ENCODE peak calls at places on chromosomes 5 and 9, in seven cellular contexts. One of them, this sample, is unnamed.

GRCh38 chr9:70000481-70000880 is 43.2 kb upstream of the MAMDC2 start:
- DNase-seq in activated B cell treated with CpG ODN at 0.5 μM for 24 hours: no peak
- DNase-seq in SW 1271: no peak
- DNase-seq in esophagus squamous epithelium: no peak
- DNase-seq in KG1: no peak
- DNase-seq in epithelial cell of esophagus: no peak
- DNase-seq in GM06990: no peak
- DNase-seq in this sample: no peak

GRCh38 chr5:139335811-139336210 is 5.8 kb upstream of the PAIP2 start:
- DNase-seq in activated B cell treated with CpG ODN at 0.5 μM for 24 hours: no peak
- DNase-seq in SW 1271: no peak
- DNase-seq in esophagus squamous epithelium: no peak
- DNase-seq in KG1: no peak
- DNase-seq in epithelial cell of esophagus: no peak
- DNase-seq in GM06990: no peak
- DNase-seq in this sample: no peak

GRCh38 chr9:112665347-112665746 is 52.6 kb downstream of the INIP start:
- DNase-seq in activated B cell treated with CpG ODN at 0.5 μM for 24 hours: no peak
- DNase-seq in SW 1271: no peak
- DNase-seq in esophagus squamous epithelium: no peak
- DNase-seq in KG1: no peak
- DNase-seq in epithelial cell of esophagus: peak
- DNase-seq in GM06990: no peak
- DNase-seq in this sample: no peak

GRCh38 chr5:140925806-140926205 is 293 bp upstream of the PCDHAC1 start:
- DNase-seq in activated B cell treated with CpG ODN at 0.5 μM for 24 hours: no peak
- DNase-seq in SW 1271: peak
- DNase-seq in esophagus squamous epithelium: no peak
- DNase-seq in KG1: no peak
- DNase-seq in epithelial cell of esophagus: no peak
- DNase-seq in GM06990: no peak
- DNase-seq in this sample: no peak

GRCh38 chr9:19946446-19947109 is 157.7 kb upstream of the SLC24A2 start:
- DNase-seq in activated B cell treated with CpG ODN at 0.5 μM for 24 hours: no peak
- DNase-seq in SW 1271: no peak
- DNase-seq in esophagus squamous epithelium: no peak
- DNase-seq in KG1: no peak
- DNase-seq in epithelial cell of esophagus: peak
- DNase-seq in GM06990: no peak
- DNase-seq in this sample: no peak

GRCh38 chr5:62395210-62395950 is 8.3 kb downstream of the DIMT1 start:
- DNase-seq in activated B cell treated with CpG ODN at 0.5 μM for 24 hours: no peak
- DNase-seq in SW 1271: no peak
- DNase-seq in esophagus squamous epithelium: no peak
- DNase-seq in KG1: no peak
- DNase-seq in epithelial cell of esophagus: peak
- DNase-seq in GM06990: no peak
- DNase-seq in this sample: no peak

GRCh38 chr9:112378441-112379176 is 1.3 kb upstream of the HSDL2 start:
- DNase-seq in activated B cell treated with CpG ODN at 0.5 μM for 24 hours: peak
- DNase-seq in SW 1271: peak
- DNase-seq in esophagus squamous epithelium: no peak
- DNase-seq in KG1: no peak
- DNase-seq in epithelial cell of esophagus: peak
- DNase-seq in GM06990: peak
- DNase-seq in this sample: peak

GRCh38 chr5:145554399-145554798 is 280.7 kb downstream of the PRELID2 start:
- DNase-seq in activated B cell treated with CpG ODN at 0.5 μM for 24 hours: no peak
- DNase-seq in SW 1271: no peak
- DNase-seq in esophagus squamous epithelium: no peak
- DNase-seq in KG1: no peak
- DNase-seq in epithelial cell of esophagus: peak
- DNase-seq in GM06990: no peak
- DNase-seq in this sample: no peak

GRCh38 chr9:21668504-21668903 is 133.9 kb upstream of the MTAP start:
- DNase-seq in activated B cell treated with CpG ODN at 0.5 μM for 24 hours: no peak
- DNase-seq in SW 1271: no peak
- DNase-seq in esophagus squamous epithelium: no peak
- DNase-seq in KG1: no peak
- DNase-seq in epithelial cell of esophagus: no peak
- DNase-seq in GM06990: no peak
- DNase-seq in this sample: no peak

GRCh38 chr9:126334626-126335621 is 8.3 kb downstream of the MVB12B start:
- DNase-seq in activated B cell treated with CpG ODN at 0.5 μM for 24 hours: no peak
- DNase-seq in SW 1271: no peak
- DNase-seq in esophagus squamous epithelium: no peak
- DNase-seq in KG1: no peak
- DNase-seq in epithelial cell of esophagus: no peak
- DNase-seq in GM06990: no peak
- DNase-seq in this sample: no peak

GRCh38 chr5:86866036-86866435 is 248.3 kb downstream of the COX7C start:
- DNase-seq in activated B cell treated with CpG ODN at 0.5 μM for 24 hours: no peak
- DNase-seq in SW 1271: no peak
- DNase-seq in esophagus squamous epithelium: no peak
- DNase-seq in KG1: no peak
- DNase-seq in epithelial cell of esophagus: no peak
- DNase-seq in GM06990: no peak
- DNase-seq in this sample: no peak

GRCh38 chr9:137053944-137054931 is at the start of gene ENTPD2:
- DNase-seq in activated B cell treated with CpG ODN at 0.5 μM for 24 hours: peak
- DNase-seq in SW 1271: no peak
- DNase-seq in esophagus squamous epithelium: no peak
- DNase-seq in KG1: no peak
- DNase-seq in epithelial cell of esophagus: peak
- DNase-seq in GM06990: no peak
- DNase-seq in this sample: no peak

GRCh38 chr9:134171316-134172197 is 7.2 kb upstream of the RNU6ATAC start:
- DNase-seq in activated B cell treated with CpG ODN at 0.5 μM for 24 hours: no peak
- DNase-seq in SW 1271: no peak
- DNase-seq in esophagus squamous epithelium: no peak
- DNase-seq in KG1: no peak
- DNase-seq in epithelial cell of esophagus: no peak
- DNase-seq in GM06990: no peak
- DNase-seq in this sample: no peak

GRCh38 chr5:88377705-88378656 is 109.3 kb upstream of the TMEM161B start:
- DNase-seq in activated B cell treated with CpG ODN at 0.5 μM for 24 hours: no peak
- DNase-seq in SW 1271: no peak
- DNase-seq in esophagus squamous epithelium: no peak
- DNase-seq in KG1: peak
- DNase-seq in epithelial cell of esophagus: no peak
- DNase-seq in GM06990: no peak
- DNase-seq in this sample: no peak

GRCh38 chr5:10700516-10700915 is 60.5 kb downstream of the DAP start:
- DNase-seq in activated B cell treated with CpG ODN at 0.5 μM for 24 hours: no peak
- DNase-seq in SW 1271: no peak
- DNase-seq in esophagus squamous epithelium: no peak
- DNase-seq in KG1: no peak
- DNase-seq in epithelial cell of esophagus: no peak
- DNase-seq in GM06990: no peak
- DNase-seq in this sample: no peak

GRCh38 chr5:61767231-61768080 is 435.4 kb downstream of the ZSWIM6 start:
- DNase-seq in activated B cell treated with CpG ODN at 0.5 μM for 24 hours: no peak
- DNase-seq in SW 1271: no peak
- DNase-seq in esophagus squamous epithelium: no peak
- DNase-seq in KG1: no peak
- DNase-seq in epithelial cell of esophagus: no peak
- DNase-seq in GM06990: no peak
- DNase-seq in this sample: no peak

GRCh38 chr5:173707392-173707791 is 90.9 kb upstream of the BOD1 start:
- DNase-seq in activated B cell treated with CpG ODN at 0.5 μM for 24 hours: peak
- DNase-seq in SW 1271: no peak
- DNase-seq in esophagus squamous epithelium: no peak
- DNase-seq in KG1: no peak
- DNase-seq in epithelial cell of esophagus: peak
- DNase-seq in GM06990: no peak
- DNase-seq in this sample: peak

GRCh38 chr5:174459832-174460448 is 264.4 kb upstream of the MSX2 start:
- DNase-seq in activated B cell treated with CpG ODN at 0.5 μM for 24 hours: no peak
- DNase-seq in SW 1271: no peak
- DNase-seq in esophagus squamous epithelium: no peak
- DNase-seq in KG1: no peak
- DNase-seq in epithelial cell of esophagus: peak
- DNase-seq in GM06990: no peak
- DNase-seq in this sample: no peak

GRCh38 chr9:124254261-124254682 is 3.5 kb upstream of the NEK6 start:
- DNase-seq in activated B cell treated with CpG ODN at 0.5 μM for 24 hours: no peak
- DNase-seq in SW 1271: no peak
- DNase-seq in esophagus squamous epithelium: no peak
- DNase-seq in KG1: no peak
- DNase-seq in epithelial cell of esophagus: no peak
- DNase-seq in GM06990: peak
- DNase-seq in this sample: no peak

GRCh38 chr5:36177715-36178556 is 26.0 kb downstream of the SKP2 start:
- DNase-seq in activated B cell treated with CpG ODN at 0.5 μM for 24 hours: no peak
- DNase-seq in SW 1271: peak
- DNase-seq in esophagus squamous epithelium: no peak
- DNase-seq in KG1: no peak
- DNase-seq in epithelial cell of esophagus: peak
- DNase-seq in GM06990: no peak
- DNase-seq in this sample: no peak

GRCh38 chr5:57383093-57383861 is 99.3 kb downstream of the ACTBL2 start:
- DNase-seq in activated B cell treated with CpG ODN at 0.5 μM for 24 hours: no peak
- DNase-seq in SW 1271: peak
- DNase-seq in esophagus squamous epithelium: no peak
- DNase-seq in KG1: no peak
- DNase-seq in epithelial cell of esophagus: peak
- DNase-seq in GM06990: no peak
- DNase-seq in this sample: no peak

GRCh38 chr5:107248065-107248695 is 422.6 kb downstream of the EFNA5 start:
- DNase-seq in activated B cell treated with CpG ODN at 0.5 μM for 24 hours: no peak
- DNase-seq in SW 1271: peak
- DNase-seq in esophagus squamous epithelium: no peak
- DNase-seq in KG1: no peak
- DNase-seq in epithelial cell of esophagus: peak
- DNase-seq in GM06990: no peak
- DNase-seq in this sample: peak

GRCh38 chr5:142669479-142669878 is 16.4 kb downstream of the FGF1 start:
- DNase-seq in activated B cell treated with CpG ODN at 0.5 μM for 24 hours: no peak
- DNase-seq in SW 1271: no peak
- DNase-seq in esophagus squamous epithelium: no peak
- DNase-seq in KG1: no peak
- DNase-seq in epithelial cell of esophagus: no peak
- DNase-seq in GM06990: no peak
- DNase-seq in this sample: no peak

GRCh38 chr5:110726249-110727024 is at the start of gene TMEM232:
- DNase-seq in activated B cell treated with CpG ODN at 0.5 μM for 24 hours: peak
- DNase-seq in SW 1271: peak
- DNase-seq in esophagus squamous epithelium: peak
- DNase-seq in KG1: no peak
- DNase-seq in epithelial cell of esophagus: peak
- DNase-seq in GM06990: peak
- DNase-seq in this sample: peak

GRCh38 chr5:126865299-126865698 is 88.4 kb downstream of the LMNB1 start:
- DNase-seq in activated B cell treated with CpG ODN at 0.5 μM for 24 hours: no peak
- DNase-seq in SW 1271: no peak
- DNase-seq in esophagus squamous epithelium: no peak
- DNase-seq in KG1: no peak
- DNase-seq in epithelial cell of esophagus: peak
- DNase-seq in GM06990: no peak
- DNase-seq in this sample: no peak

GRCh38 chr5:154642499-154643245 is 112.5 kb upstream of the LARP1 start:
- DNase-seq in activated B cell treated with CpG ODN at 0.5 μM for 24 hours: no peak
- DNase-seq in SW 1271: peak
- DNase-seq in esophagus squamous epithelium: no peak
- DNase-seq in KG1: no peak
- DNase-seq in epithelial cell of esophagus: peak
- DNase-seq in GM06990: no peak
- DNase-seq in this sample: no peak

GRCh38 chr5:83988293-83988685 is 267.6 kb upstream of the HAPLN1 start:
- DNase-seq in activated B cell treated with CpG ODN at 0.5 μM for 24 hours: no peak
- DNase-seq in SW 1271: no peak
- DNase-seq in esophagus squamous epithelium: no peak
- DNase-seq in KG1: no peak
- DNase-seq in epithelial cell of esophagus: no peak
- DNase-seq in GM06990: no peak
- DNase-seq in this sample: no peak

This sample was measured in left ventricle myocardium inferior.